ENCODE peak calls at places on chromosome 14, in five cellular contexts. X is PC-3, S is IMR-90, P is tibial artery, I is cardiac muscle cell. O is an unnamed sample. For H3K4me1, the result is how much of the 10 kb centered on the place peaks cover.

GRCh38 chr14:65333926-65334687 is 78.4 kb upstream of the FUT8 start:
- DNase-seq in X (no peak), S (peak), P (no peak), I (peak), O (no peak)

GRCh38 chr14:90757452-90757851 is 58.8 kb downstream of the TTC7B start:
- DNase-seq in X (no peak), S (no peak), P (no peak), I (no peak), O (no peak)

GRCh38 chr14:51849095-51849494 is 11.3 kb upstream of the GNG2 start:
- DNase-seq in X (peak), S (peak), P (no peak), I (no peak), O (no peak)

GRCh38 chr14:59321184-59321952 is 132.9 kb downstream of the DAAM1 start:
- DNase-seq in X (peak), S (peak), P (no peak), I (peak), O (no peak)

GRCh38 chr14:34251662-34252061 is 210.4 kb downstream of the SPTSSA start:
- DNase-seq in X (no peak), S (no peak), P (no peak), I (no peak), O (no peak)

GRCh38 chr14:100246136-100246535 is 7.2 kb downstream of the YY1 start:
- DNase-seq in X (no peak), S (no peak), P (no peak), I (no peak), O (no peak)

GRCh38 chr14:64115401-64115800 is 178.8 kb downstream of the ESR2 start:
- DNase-seq in X (no peak), S (no peak), P (no peak), I (no peak), O (peak)

GRCh38 chr14:89915114-89915878 is 39.2 kb downstream of the EFCAB11 start:
- DNase-seq in X (peak), S (peak), P (no peak), I (peak), O (peak)

GRCh38 chr14:58620011-58620410 is 17.8 kb upstream of the DACT1 start:
- DNase-seq in X (no peak), S (no peak), P (no peak), I (no peak), O (no peak)

GRCh38 chr14:85576848-85577541 is 47.1 kb downstream of the FLRT2 start:
- DNase-seq in X (peak), S (peak), P (no peak), I (no peak), O (no peak)

GRCh38 chr14:48275301-48275700 is 599.9 kb upstream of the MDGA2 start:
- DNase-seq in X (no peak), S (no peak), P (no peak), I (no peak), O (no peak)

GRCh38 chr14:64966976-64967375 is 5.2 kb downstream of the RAB15 start:
- DNase-seq in X (peak), S (no peak), P (no peak), I (no peak), O (no peak)

GRCh38 chr14:44461811-44462210 is 45.3 kb downstream of the FSCB start:
- DNase-seq in X (no peak), S (no peak), P (no peak), I (no peak), O (no peak)

DNA sequence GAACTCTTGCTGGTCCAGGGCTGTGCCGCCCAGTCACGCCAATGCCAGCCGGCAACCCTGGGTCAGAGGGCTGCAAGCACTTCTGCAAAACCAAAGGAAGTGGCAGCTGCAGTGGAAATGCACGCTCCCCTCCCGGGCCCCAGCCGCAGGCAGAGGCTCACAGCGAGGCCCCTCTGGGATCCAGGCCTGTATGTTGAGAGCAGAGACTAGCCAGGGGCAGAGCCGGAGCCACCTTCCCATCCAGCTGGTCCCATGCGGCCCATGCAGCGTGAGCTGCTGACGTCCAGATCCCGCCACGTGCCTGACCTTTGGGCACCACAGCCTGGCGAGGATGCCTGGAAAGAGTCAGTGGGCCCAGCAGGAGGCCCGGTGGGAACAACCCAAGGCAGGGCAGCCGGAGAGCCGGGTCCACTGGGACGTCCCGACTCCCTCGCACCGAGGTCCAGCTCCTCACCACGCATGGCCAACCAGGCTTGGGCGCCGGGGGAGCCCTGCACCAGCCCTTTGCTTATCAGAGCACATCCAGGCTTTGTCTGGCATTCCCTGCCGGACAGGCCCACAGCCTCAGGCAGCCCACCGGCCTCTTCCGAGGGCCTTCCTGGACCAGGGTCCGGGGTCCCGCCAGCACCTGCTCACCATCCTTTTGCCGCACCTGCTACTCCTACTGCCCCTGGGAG is 4.3 kb downstream of the GPR132 start:
- DNase-seq in X (no peak), S (no peak), P (no peak), I (no peak), O (peak)
- H3K27ac ChIP-seq in X (no peak), S (no peak), P (no peak), I (no peak), O (no peak)

GRCh38 chr14:95522556-95522955 is 6.1 kb upstream of the SYNE3 start:
- DNase-seq in X (no peak), S (no peak), P (no peak), I (no peak), O (no peak)

GRCh38 chr14:95524706-95525512 is 8.5 kb upstream of the SYNE3 start:
- DNase-seq in X (peak), S (peak), P (no peak), I (no peak), O (no peak)

GRCh38 chr14:95522116-95522515 is 5.7 kb upstream of the SYNE3 start:
- DNase-seq in X (no peak), S (no peak), P (no peak), I (no peak), O (no peak)

GRCh38 chr14:95523818-95524448 is 7.5 kb upstream of the SYNE3 start:
- DNase-seq in X (no peak), S (peak), P (no peak), I (peak), O (peak)

GRCh38 chr14:95523051-95523817 is 6.8 kb upstream of the SYNE3 start:
- DNase-seq in X (peak), S (peak), P (no peak), I (peak), O (no peak)
- H3K4me1 ChIP-seq in X (under half), S (under half), P (under half), I (under half), O (under half)

GRCh38 chr14:75978249-75978731 is 3.5 kb downstream of the TGFB3 start:
- DNase-seq in X (no peak), S (no peak), P (no peak), I (no peak), O (peak)

GRCh38 chr14:75979071-75979571 is 2.7 kb downstream of the TGFB3 start:
- DNase-seq in X (peak), S (peak), P (no peak), I (peak), O (peak)

GRCh38 chr14:75981426-75981825 is 369 bp downstream of the TGFB3 start:
- DNase-seq in X (no peak), S (no peak), P (no peak), I (no peak), O (no peak)

GRCh38 chr14:75980856-75981255 is 939 bp downstream of the TGFB3 start:
- DNase-seq in X (peak), S (no peak), P (peak), I (peak), O (no peak)

GRCh38 chr14:75979641-75980422 is 2.0 kb downstream of the TGFB3 start:
- DNase-seq in X (no peak), S (no peak), P (peak), I (peak), O (no peak)
- H3K27ac ChIP-seq in X (no peak), S (no peak), P (peak), I (no peak), O (no peak)

DNA sequence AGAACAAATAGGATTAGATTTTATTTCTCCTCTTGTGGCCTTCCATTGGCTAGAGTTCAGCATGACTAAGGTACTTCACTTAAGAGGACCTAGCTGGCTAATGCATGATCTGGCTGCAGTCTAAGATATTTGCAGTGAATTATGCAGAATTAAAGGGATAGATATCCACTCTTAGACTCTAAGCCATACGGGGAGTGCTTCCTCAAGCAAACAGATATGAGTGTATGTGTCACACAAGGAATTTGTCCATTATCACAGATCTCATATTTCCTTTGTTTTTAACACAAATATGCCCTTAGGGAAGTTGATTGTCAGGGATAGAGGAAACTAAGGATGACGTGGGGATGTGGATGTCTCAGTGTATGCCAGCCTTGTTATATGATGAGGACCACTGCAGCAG is 88.1 kb upstream of the DHRS4 start:
- DNase-seq in X (peak), S (no peak), P (no peak), I (no peak), O (no peak)
- H3K4me1 ChIP-seq in X (under half), S (under half), P (under half), I (under half), O (under half)

GRCh38 chr14:61662437-61663311 is 32.6 kb upstream of the HIF1A start:
- DNase-seq in X (peak), S (peak), P (no peak), I (peak), O (peak)

GRCh38 chr14:61659582-61659981 is 35.7 kb upstream of the HIF1A start:
- DNase-seq in X (peak), S (peak), P (no peak), I (peak), O (no peak)

GRCh38 chr14:61662001-61662400 is 33.3 kb upstream of the HIF1A start:
- DNase-seq in X (peak), S (peak), P (no peak), I (peak), O (no peak)

GRCh38 chr14:61663312-61663974 is 31.9 kb upstream of the HIF1A start:
- DNase-seq in X (no peak), S (no peak), P (no peak), I (no peak), O (peak)

DNA sequence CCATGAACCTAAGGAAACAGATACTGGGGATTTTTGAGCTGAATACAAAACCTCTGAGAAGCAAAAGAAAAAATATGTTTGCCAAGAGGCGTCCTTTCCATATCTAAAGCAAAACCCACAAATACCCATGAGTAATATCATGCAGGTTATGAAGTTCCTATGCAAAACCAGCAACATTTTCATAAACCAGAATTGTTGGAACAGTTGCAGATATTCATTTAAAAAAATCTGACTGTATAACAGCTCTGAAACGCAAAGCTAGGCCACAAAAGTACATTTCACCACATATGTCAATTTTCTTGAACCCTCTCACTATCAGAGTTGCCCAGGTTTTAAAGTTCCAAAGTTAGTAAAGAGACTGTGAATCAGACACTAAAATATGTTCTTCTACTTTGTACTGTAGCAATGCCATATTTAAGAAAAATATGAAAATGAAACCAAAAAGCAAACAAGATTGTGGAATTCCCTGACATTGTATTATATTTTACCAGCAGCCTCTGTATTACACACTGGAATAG is 33.8 kb upstream of the HIF1A start:
- DNase-seq in X (peak), S (peak), P (no peak), I (peak), O (peak)
- H3K27ac ChIP-seq in X (peak), S (peak), P (peak), I (no peak), O (peak)

DNA sequence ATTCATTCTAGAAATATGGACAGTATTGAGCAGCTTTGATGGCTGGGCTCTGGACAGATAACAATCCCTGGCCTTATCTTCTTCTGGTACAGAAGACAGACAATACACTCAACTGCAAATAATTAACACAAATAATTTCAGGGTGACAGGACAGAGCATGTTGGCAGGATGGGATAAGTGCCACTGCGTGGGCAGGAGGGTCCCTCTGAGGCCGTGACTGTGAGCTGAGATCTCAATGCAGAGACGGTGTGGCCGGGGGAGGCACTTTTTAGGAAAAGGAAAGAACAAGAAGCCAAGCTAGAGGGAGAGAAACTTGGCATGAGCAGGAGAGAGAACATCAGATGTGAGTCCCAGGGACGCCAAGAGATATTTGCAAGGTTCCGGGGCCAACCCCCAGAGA is 8.1 kb downstream of the SYNE3 start:
- DNase-seq in X (no peak), S (no peak), P (no peak), I (no peak), O (no peak)
- H3K4me1 ChIP-seq in X (under half), S (under half), P (under half), I (under half), O (under half)

GRCh38 chr14:81005540-81006228 is 50.3 kb downstream of the TSHR start:
- DNase-seq in X (no peak), S (no peak), P (no peak), I (peak), O (no peak)
- H3K27ac ChIP-seq in X (no peak), S (no peak), P (no peak), I (no peak), O (no peak)

GRCh38 chr14:75523771-75524171 is 1.5 kb downstream of the BATF start:
- DNase-seq in X (peak), S (peak), P (no peak), I (peak), O (no peak)
- H3K4me1 ChIP-seq in X (under half), S (under half), P (under half), I (under half), O (under half)